ENCODE peak calls at places on chromosomes 7 and 10, in five cellular contexts. N is SK-N-SH, D is HepG2, H is K562, U is GM12891. R is an unnamed sample.

GRCh38 chr10:45809829-45810228 is 37.5 kb downstream of the AGAP4 start:
- DNase-seq in H (peak), D (no peak), N (peak), U (no peak), R (no peak)

GRCh38 chr10:66629976-66630375 is 295.9 kb upstream of the LRRTM3 start:
- DNase-seq in D (no peak), H (no peak), U (no peak), N (no peak), R (no peak)

GRCh38 chr7:102169651-102170416 is 116.8 kb upstream of the SH2B2 start:
- DNase-seq in N (no peak), U (no peak), H (no peak), D (no peak), R (no peak)

GRCh38 chr7:1460757-1461639 is 1.7 kb upstream of the MICALL2 start:
- DNase-seq in D (peak), N (no peak), U (no peak), H (peak), R (no peak)

GRCh38 chr7:22730921-22731654 is 4.1 kb downstream of the IL6 start:
- DNase-seq in N (no peak), U (no peak), H (no peak), D (no peak), R (no peak)

GRCh38 chr7:23759556-23760391 is 49.8 kb downstream of the STK31 start:
- DNase-seq in H (peak), U (no peak), N (no peak), D (no peak), R (no peak)

GRCh38 chr7:134365341-134366054 is 48.8 kb upstream of the SLC35B4 start:
- DNase-seq in N (no peak), D (no peak), U (no peak), H (peak), R (no peak)

GRCh38 chr10:10235003-10235402 is 782.7 kb upstream of the CELF2 start:
- DNase-seq in H (no peak), U (no peak), N (no peak), D (no peak), R (no peak)

GRCh38 chr7:138837627-138838026 is 39.6 kb upstream of the ATP6V0A4 start:
- DNase-seq in U (no peak), D (no peak), H (no peak), N (no peak), R (no peak)

GRCh38 chr7:130292682-130293257 is at the start of gene CPA4:
- DNase-seq in U (no peak), H (no peak), D (no peak), N (no peak), R (no peak)

GRCh38 chr7:106036004-106036403 is 72.9 kb downstream of the CDHR3 start:
- DNase-seq in H (no peak), N (no peak), D (no peak), U (no peak), R (no peak)

GRCh38 chr10:70106958-70107791 is 25.4 kb downstream of the AIFM2 start:
- DNase-seq in H (peak), N (peak), U (no peak), D (peak), R (peak)

GRCh38 chr10:7441395-7442161 is 30.7 kb upstream of the SFMBT2 start:
- DNase-seq in D (no peak), U (no peak), N (no peak), H (no peak), R (no peak)

GRCh38 chr10:6537704-6538103 is 42.4 kb downstream of the PRKCQ start:
- DNase-seq in D (no peak), H (no peak), N (no peak), U (no peak), R (no peak)

GRCh38 chr10:133461841-133462240 is 8.1 kb downstream of the SCART1 start:
- DNase-seq in D (no peak), H (no peak), N (peak), U (no peak), R (no peak)

GRCh38 chr10:72087969-72088878 is at the start of gene SPOCK2:
- DNase-seq in D (no peak), H (no peak), N (peak), U (peak), R (peak)

GRCh38 chr10:43680035-43680434 is 31.4 kb upstream of the ZNF32 start:
- DNase-seq in U (no peak), N (no peak), H (peak), D (no peak), R (no peak)

GRCh38 chr7:123580406-123581161 is 21.0 kb upstream of the ASB15 start:
- DNase-seq in H (peak), D (peak), N (peak), U (no peak), R (no peak)

GRCh38 chr7:85130702-85131101 is 56.2 kb downstream of the SEMA3D start:
- DNase-seq in H (no peak), N (no peak), D (no peak), U (no peak), R (no peak)

GRCh38 chr10:93595378-93596288 is 5.4 kb downstream of the RBP4 start:
- DNase-seq in H (no peak), N (no peak), U (no peak), D (no peak), R (no peak)

GRCh38 chr7:82605247-82605864 is 161.8 kb upstream of the CACNA2D1 start:
- DNase-seq in H (peak), N (peak), U (peak), D (peak), R (no peak)

GRCh38 chr7:17564678-17565209 is 266.3 kb downstream of the AHR start:
- DNase-seq in U (no peak), D (no peak), H (no peak), N (no peak), R (no peak)

GRCh38 chr10:33233635-33234034 is 100.8 kb downstream of the NRP1 start:
- DNase-seq in D (no peak), N (no peak), U (no peak), H (no peak), R (no peak)

GRCh38 chr10:112546474-112546873 is 99.5 kb downstream of the VTI1A start:
- DNase-seq in U (no peak), N (no peak), H (no peak), D (no peak), R (no peak)

GRCh38 chr10:96758423-96758822 is 38.1 kb upstream of the PIK3AP1 start:
- DNase-seq in H (no peak), D (no peak), N (no peak), U (no peak), R (no peak)

GRCh38 chr7:25911738-25912607 is 240.0 kb upstream of the NFE2L3 start:
- DNase-seq in U (no peak), H (no peak), N (no peak), D (no peak), R (no peak)

GRCh38 chr10:32239770-32240169 is 107.2 kb downstream of the EPC1 start:
- DNase-seq in U (no peak), N (no peak), H (no peak), D (no peak), R (no peak)

DNA sequence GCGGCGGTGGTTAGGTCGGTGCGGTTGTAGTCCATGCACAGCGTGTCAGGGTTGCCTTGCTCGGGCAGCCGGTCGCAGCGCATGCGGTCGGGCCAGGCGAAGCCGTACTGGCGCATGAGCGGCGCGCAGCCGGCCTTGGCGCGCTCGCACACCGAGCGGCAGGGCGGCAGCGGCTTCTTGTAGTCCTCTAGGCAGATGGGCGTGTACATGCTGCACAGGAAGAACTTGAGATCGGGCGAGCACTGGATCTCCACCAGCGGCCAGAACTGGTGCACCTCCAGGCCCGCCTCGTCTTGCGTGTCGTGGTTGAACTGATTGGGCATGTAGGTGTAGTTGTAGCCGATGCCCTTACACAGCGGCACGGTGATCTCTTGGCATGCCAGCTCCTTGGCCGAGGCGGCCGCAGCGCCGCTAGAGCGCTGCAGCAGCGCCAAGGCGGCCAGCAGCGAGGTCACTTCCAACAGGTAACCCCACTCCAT is 1.1 kb downstream of the FZD8 start:
- DNase-seq in N (peak), U (peak), D (peak), H (peak), R (no peak)
- TF ChIP-seq TAF1 in N (no peak), U (no peak), D (no peak), H (no peak), R (no peak)

DNA sequence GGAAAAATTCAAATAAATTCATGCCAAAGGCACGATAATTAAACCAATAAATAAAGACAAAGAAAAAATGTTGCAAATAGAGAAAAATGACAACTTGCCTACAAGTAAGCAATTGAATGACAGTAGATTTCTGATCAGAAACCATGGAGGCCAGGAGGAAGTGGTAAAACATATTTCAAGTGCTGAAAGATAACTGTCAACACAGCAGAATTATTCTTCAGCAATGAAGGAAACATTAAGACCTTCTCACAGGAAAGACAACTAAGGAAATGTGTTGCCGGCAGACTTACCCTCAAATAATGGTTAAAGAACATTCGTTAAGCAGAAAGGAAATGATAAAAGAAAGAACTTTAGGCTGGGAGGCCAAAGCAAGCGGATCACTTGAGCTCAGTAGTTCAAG is 30.4 kb downstream of the RUNDC3B start:
- DNase-seq in D (no peak), H (no peak), N (no peak), U (no peak), R (no peak)
- TF ChIP-seq TAF1 in D (no peak), H (no peak), N (no peak), U (no peak), R (no peak)

GRCh38 chr7:128874140-128875031 is 11.7 kb downstream of the ATP6V1F start:
- DNase-seq in N (no peak), D (peak), H (peak), U (no peak), R (no peak)

GRCh38 chr7:128873234-128873633 is 10.6 kb downstream of the ATP6V1F start:
- DNase-seq in D (no peak), U (no peak), N (no peak), H (no peak), R (no peak)

GRCh38 chr7:128871050-128871449 is 8.4 kb downstream of the ATP6V1F start:
- DNase-seq in D (no peak), H (no peak), N (no peak), U (no peak), R (no peak)

GRCh38 chr7:128869944-128870285 is 7.3 kb downstream of the ATP6V1F start:
- DNase-seq in N (no peak), D (no peak), U (no peak), H (no peak), R (no peak)

GRCh38 chr7:128872394-128872824 is 9.8 kb downstream of the ATP6V1F start:
- DNase-seq in D (no peak), N (no peak), U (no peak), H (peak), R (no peak)
- TF ChIP-seq TAF1 in D (no peak), N (no peak), U (no peak), H (no peak), R (no peak)

GRCh38 chr10:11626071-11626470 is 14.6 kb upstream of the USP6NL start:
- DNase-seq in D (no peak), H (no peak), U (no peak), N (no peak), R (no peak)

GRCh38 chr10:11631291-11631690 is 19.8 kb upstream of the USP6NL start:
- DNase-seq in N (no peak), D (no peak), U (no peak), H (no peak), R (no peak)

GRCh38 chr10:11636761-11637166 is 25.3 kb upstream of the USP6NL start:
- DNase-seq in U (no peak), D (no peak), N (no peak), H (no peak), R (no peak)

GRCh38 chr10:11629731-11630130 is 18.3 kb upstream of the USP6NL start:
- DNase-seq in H (no peak), N (no peak), D (no peak), U (no peak), R (no peak)

GRCh38 chr10:11631890-11632587 is 20.6 kb upstream of the USP6NL start:
- DNase-seq in H (no peak), D (no peak), N (no peak), U (no peak), R (peak)
- TF ChIP-seq TAF1 in H (no peak), D (no peak), N (no peak), U (no peak), R (no peak)

GRCh38 chr10:88347022-88347421 is 236.1 kb downstream of the RNLS start:
- DNase-seq in N (no peak), U (no peak), H (no peak), D (no peak), R (no peak)

GRCh38 chr10:88347597-88348304 is 235.4 kb downstream of the RNLS start:
- DNase-seq in H (no peak), N (no peak), U (no peak), D (no peak), R (no peak)

GRCh38 chr10:88342733-88343310 is 240.3 kb downstream of the RNLS start:
- DNase-seq in U (no peak), H (no peak), N (peak), D (no peak), R (no peak)

GRCh38 chr10:88343761-88344484 is 239.2 kb downstream of the RNLS start:
- DNase-seq in N (peak), H (no peak), U (no peak), D (no peak), R (no peak)

DNA sequence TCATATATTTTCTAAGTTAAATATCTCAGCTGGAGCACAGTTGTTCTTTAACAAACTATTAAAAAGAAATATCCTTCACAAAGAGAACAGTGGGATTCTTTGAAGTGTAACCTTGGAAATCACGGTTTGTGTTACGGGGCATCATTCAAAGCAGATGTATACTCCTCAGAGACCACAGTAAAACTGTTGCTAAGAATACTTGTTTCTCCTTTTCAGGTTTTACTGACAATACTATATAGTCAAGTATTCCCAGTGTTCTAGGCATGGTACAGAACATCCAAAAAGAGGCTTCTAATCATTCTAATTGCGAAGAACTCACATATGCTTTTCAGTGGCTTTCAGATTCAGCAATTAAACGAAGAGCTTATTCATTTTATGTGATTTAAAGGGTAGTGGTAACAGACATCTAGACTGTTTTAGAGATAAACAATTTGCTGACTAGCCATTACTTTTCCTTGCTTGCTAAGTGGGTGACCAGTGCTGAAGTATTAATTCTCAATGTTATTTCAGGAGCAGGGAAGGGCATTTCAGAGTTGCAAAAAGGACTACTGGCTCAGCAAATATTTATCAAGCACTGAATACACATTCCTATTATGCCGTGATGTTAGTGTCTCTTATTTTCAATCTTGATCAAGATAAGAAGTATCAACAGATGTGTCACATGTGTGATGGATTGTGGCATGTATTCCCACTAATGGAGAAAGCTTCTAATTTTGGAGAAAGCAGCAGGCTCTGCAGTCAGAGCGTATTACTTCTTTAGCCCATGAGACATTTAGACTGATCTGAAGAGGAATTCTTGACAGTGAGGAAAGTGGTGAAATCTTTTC is 236.8 kb downstream of the RNLS start:
- DNase-seq in D (peak), U (no peak), H (no peak), N (no peak), R (no peak)
- TF ChIP-seq TAF1 in D (no peak), U (no peak), H (no peak), N (no peak), R (no peak)

GRCh38 chr10:22459496-22459895 is 114.2 kb downstream of the SPAG6 start:
- DNase-seq in N (no peak), D (no peak), U (no peak), H (no peak), R (no peak)
- TF ChIP-seq TAF1 in N (no peak), D (no peak), U (no peak), H (no peak), R (no peak)

GRCh38 chr7:100080895-100081534 is 508 bp downstream of the ZNF3 start:
- DNase-seq in D (peak), N (peak), U (no peak), H (no peak), R (no peak)
- TF ChIP-seq TAF1 in D (no peak), N (peak), U (no peak), H (no peak), R (no peak)

GRCh38 chr10:108691126-108691525 is 1232.2 kb downstream of the XPNPEP1 start:
- DNase-seq in N (no peak), D (no peak), H (no peak), U (no peak), R (no peak)

GRCh38 chr10:108696792-108697477 is 1226.4 kb downstream of the XPNPEP1 start:
- DNase-seq in U (no peak), H (no peak), N (no peak), D (no peak), R (no peak)
- TF ChIP-seq TAF1 in U (no peak), H (no peak), N (no peak), D (no peak), R (no peak)

GRCh38 chr10:102994551-102995295 is 76.6 kb downstream of the CNNM2 start:
- DNase-seq in U (no peak), D (no peak), N (no peak), H (no peak), R (no peak)
- TF ChIP-seq TAF1 in U (no peak), D (no peak), N (no peak), H (no peak), R (no peak)

R was measured in GM12892.